ENCODE peak calls at places on chromosome 2, in five cellular contexts. One of them, this sample, is unnamed.
A peak's percentile ranks its signal among the peaks of the same experiment; 100 is the strongest.

GRCh38 chr2:119782308-119783027 is 22.7 kb downstream of the PTPN4 start:
- ATAC-seq in Panc1: no peak
- ATAC-seq in heart left ventricle: no peak
- ATAC-seq in naive thymus-derived CD8-positive, alpha-beta T cell: no peak
- ATAC-seq in SK-N-SH treated with all-trans-retinoic acid at 6 μM for 48 hours: no peak
- ATAC-seq in this sample: no peak

GRCh38 chr2:111927723-111928122 is 29.3 kb downstream of the MERTK start:
- ATAC-seq in SK-N-SH treated with all-trans-retinoic acid at 6 μM for 48 hours: no peak
- ATAC-seq in naive thymus-derived CD8-positive, alpha-beta T cell: no peak
- ATAC-seq in Panc1: no peak
- ATAC-seq in heart left ventricle: no peak
- ATAC-seq in this sample: no peak

GRCh38 chr2:216683846-216684245 is 11.5 kb downstream of the IGFBP5 start:
- ATAC-seq in Panc1: no peak
- ATAC-seq in heart left ventricle: peak; percentile 78
- ATAC-seq in naive thymus-derived CD8-positive, alpha-beta T cell: no peak
- ATAC-seq in SK-N-SH treated with all-trans-retinoic acid at 6 μM for 48 hours: no peak
- ATAC-seq in this sample: peak; percentile 94

GRCh38 chr2:12090590-12090989 is 344.2 kb downstream of the LPIN1 start:
- ATAC-seq in naive thymus-derived CD8-positive, alpha-beta T cell: no peak
- ATAC-seq in heart left ventricle: no peak
- ATAC-seq in SK-N-SH treated with all-trans-retinoic acid at 6 μM for 48 hours: no peak
- ATAC-seq in Panc1: no peak
- ATAC-seq in this sample: no peak

GRCh38 chr2:61978522-61978921 is 73.0 kb downstream of the COMMD1 start:
- ATAC-seq in heart left ventricle: peak; percentile 98
- ATAC-seq in naive thymus-derived CD8-positive, alpha-beta T cell: no peak
- ATAC-seq in Panc1: no peak
- ATAC-seq in SK-N-SH treated with all-trans-retinoic acid at 6 μM for 48 hours: no peak
- ATAC-seq in this sample: no peak

GRCh38 chr2:172896541-172897144 is 161.0 kb downstream of the RAPGEF4 start:
- ATAC-seq in naive thymus-derived CD8-positive, alpha-beta T cell: no peak
- ATAC-seq in SK-N-SH treated with all-trans-retinoic acid at 6 μM for 48 hours: no peak
- ATAC-seq in Panc1: no peak
- ATAC-seq in heart left ventricle: no peak
- ATAC-seq in this sample: no peak

GRCh38 chr2:240820014-240820606 is at the start of gene KIF1A:
- ATAC-seq in SK-N-SH treated with all-trans-retinoic acid at 6 μM for 48 hours: no peak
- ATAC-seq in naive thymus-derived CD8-positive, alpha-beta T cell: peak; percentile 26
- ATAC-seq in Panc1: peak; percentile 79
- ATAC-seq in heart left ventricle: no peak
- ATAC-seq in this sample: no peak

GRCh38 chr2:202039278-202040100 is 5.8 kb downstream of the FZD7 start:
- ATAC-seq in SK-N-SH treated with all-trans-retinoic acid at 6 μM for 48 hours: no peak
- ATAC-seq in naive thymus-derived CD8-positive, alpha-beta T cell: no peak
- ATAC-seq in heart left ventricle: no peak
- ATAC-seq in Panc1: no peak
- ATAC-seq in this sample: no peak

GRCh38 chr2:225693259-225693658 is 293.7 kb downstream of the NYAP2 start:
- ATAC-seq in heart left ventricle: no peak
- ATAC-seq in Panc1: no peak
- ATAC-seq in SK-N-SH treated with all-trans-retinoic acid at 6 μM for 48 hours: no peak
- ATAC-seq in naive thymus-derived CD8-positive, alpha-beta T cell: no peak
- ATAC-seq in this sample: no peak

GRCh38 chr2:219169950-219170654 is at the start of gene SLC23A3:
- ATAC-seq in heart left ventricle: no peak
- ATAC-seq in SK-N-SH treated with all-trans-retinoic acid at 6 μM for 48 hours: no peak
- ATAC-seq in Panc1: no peak
- ATAC-seq in naive thymus-derived CD8-positive, alpha-beta T cell: no peak
- ATAC-seq in this sample: no peak

GRCh38 chr2:64562148-64562784 is 38.1 kb downstream of the AFTPH start:
- ATAC-seq in heart left ventricle: peak; percentile 51
- ATAC-seq in SK-N-SH treated with all-trans-retinoic acid at 6 μM for 48 hours: peak; percentile 63
- ATAC-seq in naive thymus-derived CD8-positive, alpha-beta T cell: peak; percentile 70
- ATAC-seq in Panc1: no peak
- ATAC-seq in this sample: no peak

GRCh38 chr2:68900496-68901198 is 29.4 kb upstream of the BMP10 start:
- ATAC-seq in naive thymus-derived CD8-positive, alpha-beta T cell: no peak
- ATAC-seq in heart left ventricle: no peak
- ATAC-seq in SK-N-SH treated with all-trans-retinoic acid at 6 μM for 48 hours: no peak
- ATAC-seq in Panc1: no peak
- ATAC-seq in this sample: no peak

GRCh38 chr2:220504890-220505564 is 877.6 kb downstream of the SLC4A3 start:
- ATAC-seq in Panc1: no peak
- ATAC-seq in naive thymus-derived CD8-positive, alpha-beta T cell: no peak
- ATAC-seq in heart left ventricle: no peak
- ATAC-seq in SK-N-SH treated with all-trans-retinoic acid at 6 μM for 48 hours: peak; percentile 35
- ATAC-seq in this sample: no peak

GRCh38 chr2:108565778-108566375 is 31.6 kb downstream of the LIMS1 start:
- ATAC-seq in Panc1: no peak
- ATAC-seq in SK-N-SH treated with all-trans-retinoic acid at 6 μM for 48 hours: no peak
- ATAC-seq in naive thymus-derived CD8-positive, alpha-beta T cell: no peak
- ATAC-seq in heart left ventricle: no peak
- ATAC-seq in this sample: no peak

GRCh38 chr2:65637061-65637460 is 204.7 kb upstream of the SPRED2 start:
- ATAC-seq in Panc1: no peak
- ATAC-seq in naive thymus-derived CD8-positive, alpha-beta T cell: no peak
- ATAC-seq in SK-N-SH treated with all-trans-retinoic acid at 6 μM for 48 hours: no peak
- ATAC-seq in heart left ventricle: no peak
- ATAC-seq in this sample: no peak